ENCODE peak calls at places on chromosome 2, in seven cellular contexts. C is breast epithelium, G is esophagus muscularis mucosa, Y is A549, S is cardiac muscle cell, B is neural progenitor cell, F is K562. P is an unnamed sample.

GRCh38 chr2:77161009-77161408 is 361.2 kb downstream of the LRRTM4 start:
- DNase-seq in C (no peak), G (no peak), Y (no peak), S (no peak), B (no peak), F (no peak), P (peak; percentile 55)

GRCh38 chr2:9655441-9656269 is 24.9 kb upstream of the YWHAQ start:
- DNase-seq in C (no peak), G (no peak), Y (no peak), S (no peak), B (no peak), F (no peak), P (peak; percentile 71)

GRCh38 chr2:224261316-224261715 is 140.6 kb downstream of the FAM124B start:
- DNase-seq in C (no peak), G (no peak), Y (no peak), S (no peak), B (no peak), F (no peak), P (no peak)

GRCh38 chr2:227939271-227940027 is 68.0 kb downstream of the DAW1 start:
- DNase-seq in C (no peak), G (no peak), Y (peak; percentile 15), S (peak; percentile 73), B (peak; percentile 83), F (no peak), P (peak; percentile 22)

GRCh38 chr2:187877391-187877790 is 323.2 kb upstream of the TFPI start:
- DNase-seq in C (no peak), G (no peak), Y (no peak), S (no peak), B (no peak), F (no peak), P (peak; percentile 23)

GRCh38 chr2:12262681-12263436 is 453.9 kb upstream of the TRIB2 start:
- DNase-seq in C (no peak), G (no peak), Y (no peak), S (peak; percentile 17), B (no peak), F (no peak), P (no peak)

GRCh38 chr2:190722825-190723224 is 73.9 kb downstream of the NAB1 start:
- DNase-seq in C (no peak), G (peak; percentile 29), Y (no peak), S (no peak), B (no peak), F (no peak), P (no peak)

GRCh38 chr2:101415220-101415619 is 27.9 kb upstream of the CREG2 start:
- DNase-seq in C (no peak), G (no peak), Y (no peak), S (no peak), B (no peak), F (no peak), P (no peak)

GRCh38 chr2:9163306-9164111 is 43.1 kb upstream of the ASAP2 start:
- DNase-seq in C (no peak), G (no peak), Y (no peak), S (no peak), B (no peak), F (no peak), P (no peak)

GRCh38 chr2:109727929-109728447 is 66.1 kb upstream of the RGPD5 start:
- DNase-seq in C (peak; percentile 13), G (no peak), Y (no peak), S (no peak), B (no peak), F (no peak), P (no peak)

GRCh38 chr2:23107341-23107941 is 277.5 kb upstream of the KLHL29 start:
- DNase-seq in C (no peak), G (peak; percentile 47), Y (no peak), S (no peak), B (no peak), F (no peak), P (no peak)

GRCh38 chr2:170863087-170863486 is 46.4 kb downstream of the GAD1 start:
- DNase-seq in C (no peak), G (no peak), Y (no peak), S (no peak), B (no peak), F (no peak), P (no peak)

GRCh38 chr2:100365434-100365833 is 43.1 kb upstream of the LONRF2 start:
- DNase-seq in C (peak; percentile 52), G (no peak), Y (no peak), S (no peak), B (no peak), F (no peak), P (no peak)

GRCh38 chr2:142483653-142484052 is 352.8 kb upstream of the LRP1B start:
- DNase-seq in C (no peak), G (no peak), Y (no peak), S (no peak), B (no peak), F (no peak), P (no peak)

GRCh38 chr2:238512247-238512867 is 85.6 kb downstream of the ASB1 start:
- DNase-seq in C (no peak), G (no peak), Y (no peak), S (no peak), B (no peak), F (no peak), P (no peak)

GRCh38 chr2:172404824-172405223 is 22.6 kb upstream of the ITGA6 start:
- DNase-seq in C (no peak), G (no peak), Y (no peak), S (no peak), B (no peak), F (no peak), P (peak; percentile 78)

GRCh38 chr2:37672104-37672869 is 845 bp upstream of the CDC42EP3 start:
- DNase-seq in C (peak; percentile 57), G (no peak), Y (peak; percentile 91), S (peak; percentile 95), B (peak; percentile 94), F (peak; percentile 70), P (peak; percentile 85)

GRCh38 chr2:39124770-39125075 is 3.9 kb upstream of the SOS1 start:
- DNase-seq in C (no peak), G (no peak), Y (no peak), S (no peak), B (no peak), F (no peak), P (no peak)

GRCh38 chr2:178482437-178482836 is 2.2 kb downstream of the PLEKHA3 start:
- DNase-seq in C (no peak), G (no peak), Y (no peak), S (no peak), B (no peak), F (peak; percentile 22), P (no peak)

GRCh38 chr2:183162362-183162761 is 38.1 kb downstream of the NUP35 start:
- DNase-seq in C (no peak), G (no peak), Y (no peak), S (no peak), B (no peak), F (no peak), P (no peak)

GRCh38 chr2:207224391-207224790 is 58.6 kb upstream of the KLF7 start:
- DNase-seq in C (no peak), G (no peak), Y (no peak), S (no peak), B (no peak), F (no peak), P (no peak)

GRCh38 chr2:157789933-157790511 is 86.1 kb downstream of the ACVR1 start:
- DNase-seq in C (peak; percentile 78), G (no peak), Y (no peak), S (no peak), B (peak; percentile 58), F (no peak), P (no peak)

GRCh38 chr2:68290825-68291224 is 28.9 kb downstream of the CNRIP1 start:
- DNase-seq in C (no peak), G (no peak), Y (no peak), S (peak; percentile 33), B (no peak), F (no peak), P (no peak)

GRCh38 chr2:68284896-68285295 is 32.6 kb upstream of the PPP3R1 start:
- DNase-seq in C (peak; percentile 61), G (no peak), Y (no peak), S (no peak), B (no peak), F (no peak), P (no peak)

GRCh38 chr2:68291317-68291716 is 28.4 kb downstream of the CNRIP1 start:
- DNase-seq in C (no peak), G (no peak), Y (no peak), S (no peak), B (no peak), F (no peak), P (no peak)

GRCh38 chr2:68292108-68292710 is 27.5 kb downstream of the CNRIP1 start:
- DNase-seq in C (no peak), G (no peak), Y (peak; percentile 34), S (peak; percentile 37), B (peak; percentile 52), F (peak; percentile 45), P (peak; percentile 11)

GRCh38 chr2:68287580-68288441 is 31.9 kb downstream of the CNRIP1 start:
- DNase-seq in C (no peak), G (no peak), Y (no peak), S (peak; percentile 10), B (no peak), F (peak; percentile 51), P (peak; percentile 3)
- H3K4me1 ChIP-seq in C (peaks cover 13% of the 10 kb centered on the region), G (peaks cover 32% of the 10 kb centered on the region), Y (no peaks in the 10 kb centered on the region), S (peaks cover 19% of the 10 kb centered on the region), B (no peaks in the 10 kb centered on the region), F (peaks cover 14% of the 10 kb centered on the region), P (no peaks in the 10 kb centered on the region)

GRCh38 chr2:144324446-144325045 is 195.4 kb downstream of the ZEB2 start:
- DNase-seq in C (no peak), G (no peak), Y (no peak), S (no peak), B (no peak), F (no peak), P (no peak)
- H3K4me1 ChIP-seq in C (no peaks in the 10 kb centered on the region), G (no peaks in the 10 kb centered on the region), Y (peaks cover 12% of the 10 kb centered on the region), S (peaks cover 7% of the 10 kb centered on the region), B (peaks cover 5% of the 10 kb centered on the region), F (no peaks in the 10 kb centered on the region), P (peaks cover 12% of the 10 kb centered on the region)

GRCh38 chr2:152486048-152486736 is 151.2 kb downstream of the FMNL2 start:
- DNase-seq in C (no peak), G (no peak), Y (no peak), S (no peak), B (no peak), F (no peak), P (peak; percentile 58)
- H3K4me1 ChIP-seq in C (peaks cover 4% of the 10 kb centered on the region), G (peaks cover 16% of the 10 kb centered on the region), Y (peaks cover 62% of the 10 kb centered on the region), S (peaks cover 12% of the 10 kb centered on the region), B (peaks cover 40% of the 10 kb centered on the region), F (no peaks in the 10 kb centered on the region), P (no peaks in the 10 kb centered on the region)

DNA sequence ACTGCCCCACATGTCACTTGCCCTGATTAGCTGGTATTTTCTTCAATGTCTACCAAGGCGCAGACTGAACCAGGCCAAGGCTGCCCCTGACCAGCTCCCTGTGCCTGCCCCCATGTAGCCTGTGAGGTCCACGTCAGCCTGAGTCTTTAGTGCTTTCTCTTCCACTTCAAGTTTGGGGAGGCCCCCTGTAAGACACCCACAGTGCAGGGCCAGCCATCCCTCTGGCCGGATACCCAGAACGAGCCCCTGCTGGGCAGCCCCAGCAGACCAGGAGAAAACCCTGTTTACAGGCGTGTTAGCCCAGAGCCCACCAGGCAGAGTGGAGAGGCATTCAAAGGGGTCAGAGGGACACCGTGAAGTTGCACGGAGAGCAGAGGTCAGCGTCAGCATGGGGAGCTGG is 92.4 kb downstream of the TFCP2L1 start:
- DNase-seq in C (no peak), G (no peak), Y (no peak), S (no peak), B (no peak), F (no peak), P (no peak)
- H3K4me1 ChIP-seq in C (peaks cover 14% of the 10 kb centered on the region), G (no peaks in the 10 kb centered on the region), Y (peaks cover 7% of the 10 kb centered on the region), S (no peaks in the 10 kb centered on the region), B (no peaks in the 10 kb centered on the region), F (no peaks in the 10 kb centered on the region), P (no peaks in the 10 kb centered on the region)